ENCODE peak calls at places on chromosomes 12 and 14, in nine cellular contexts. G is cardiac muscle cell, R is lower lobe of right lung, S is pancreas, T is endodermal cell, K is astrocyte, I is tibial nerve, W is ovary, X is IMR-90. D is an unnamed sample. For H3K36me3, the result is how much of the 10 kb centered on the place peaks cover.

GRCh38 chr14:78091361-78091760 is 78.8 kb upstream of the NRXN3 start:
- DNase-seq in S (no peak), W (no peak), X (no peak), I (no peak), T (no peak), R (no peak), G (no peak), K (no peak), D (no peak)

GRCh38 chr12:124036117-124037109 is 63.4 kb downstream of the ZNF664 start:
- DNase-seq in K (peak), T (peak), W (peak), G (peak), R (no peak), I (no peak), X (peak), S (no peak), D (no peak)

GRCh38 chr14:55794655-55795583 is 214.9 kb downstream of the KTN1 start:
- DNase-seq in X (peak), K (peak), G (no peak), S (no peak), I (no peak), R (no peak), T (no peak), W (no peak), D (peak)

GRCh38 chr14:81710232-81710845 is 176.7 kb upstream of the SEL1L start:
- DNase-seq in G (peak), T (peak), S (no peak), I (no peak), K (no peak), X (peak), W (no peak), R (no peak), D (no peak)

GRCh38 chr12:29164477-29165163 is 15.5 kb downstream of the FAR2 start:
- DNase-seq in S (no peak), X (peak), G (no peak), I (no peak), R (no peak), T (no peak), W (no peak), K (peak), D (peak)

GRCh38 chr12:97758102-97758501 is 295.5 kb downstream of the RMST start:
- DNase-seq in X (no peak), S (no peak), G (no peak), T (no peak), K (no peak), R (no peak), I (no peak), W (no peak), D (no peak)

GRCh38 chr12:105906545-105906944 is 232.2 kb downstream of the NUAK1 start:
- DNase-seq in X (no peak), I (no peak), R (no peak), G (no peak), S (no peak), W (no peak), K (peak), T (no peak), D (no peak)

GRCh38 chr12:94150483-94151225 is 2.3 kb downstream of the PLXNC1 start:
- DNase-seq in R (no peak), S (peak), G (peak), X (no peak), W (peak), T (peak), I (no peak), K (no peak), D (no peak)

GRCh38 chr14:68047910-68048309 is 228.3 kb downstream of the RAD51B start:
- DNase-seq in I (no peak), K (peak), G (no peak), W (no peak), X (peak), S (no peak), T (no peak), R (no peak), D (peak)

GRCh38 chr12:79300199-79300568 is 390.6 kb downstream of the PAWR start:
- DNase-seq in T (no peak), S (no peak), I (no peak), R (no peak), K (peak), W (no peak), X (peak), G (no peak), D (no peak)

GRCh38 chr14:99210333-99210732 is 61.7 kb downstream of the BCL11B start:
- DNase-seq in T (no peak), G (no peak), I (no peak), X (no peak), R (no peak), W (no peak), K (no peak), S (no peak), D (no peak)

GRCh38 chr12:100348657-100349454 is 8.0 kb upstream of the SLC17A8 start:
- DNase-seq in T (no peak), X (peak), W (no peak), S (no peak), I (no peak), R (no peak), G (no peak), K (peak), D (no peak)

GRCh38 chr14:53401646-53402045 is 248.5 kb upstream of the DDHD1 start:
- DNase-seq in S (no peak), I (no peak), K (no peak), W (no peak), G (no peak), R (no peak), T (no peak), X (no peak), D (no peak)

GRCh38 chr12:124696689-124697476 is 129.5 kb upstream of the NCOR2 start:
- DNase-seq in X (no peak), W (no peak), R (no peak), G (no peak), S (no peak), I (no peak), K (no peak), T (no peak), D (no peak)

GRCh38 chr12:104975621-104976343 is 10.3 kb upstream of the NOPCHAP1 start:
- DNase-seq in X (peak), W (no peak), R (no peak), T (no peak), G (no peak), K (peak), S (no peak), I (no peak), D (no peak)

GRCh38 chr12:65800928-65801327 is 23.4 kb upstream of the HMGA2 start:
- DNase-seq in X (peak), K (peak), I (no peak), S (no peak), T (no peak), W (no peak), R (no peak), G (no peak), D (no peak)
- H3K4me3 ChIP-seq in X (no peak), K (no peak), I (no peak), S (no peak), T (no peak), W (no peak), R (no peak), G (no peak), D (no peak)

GRCh38 chr12:53044052-53044581 is 5.7 kb upstream of the TNS2 start:
- DNase-seq in W (peak), I (no peak), X (no peak), R (no peak), T (peak), G (no peak), K (no peak), S (peak), D (no peak)

GRCh38 chr12:53044896-53045571 is 4.8 kb upstream of the TNS2 start:
- DNase-seq in W (no peak), X (no peak), I (no peak), S (peak), K (no peak), R (no peak), T (peak), G (no peak), D (no peak)

GRCh38 chr12:53036802-53037201 is 13.1 kb upstream of the TNS2 start:
- DNase-seq in R (no peak), K (no peak), W (no peak), I (no peak), S (no peak), X (no peak), T (no peak), G (no peak), D (no peak)

GRCh38 chr12:53042607-53043454 is 7.0 kb upstream of the TNS2 start:
- DNase-seq in S (no peak), G (no peak), I (no peak), W (no peak), K (no peak), R (no peak), X (no peak), T (peak), D (no peak)

DNA sequence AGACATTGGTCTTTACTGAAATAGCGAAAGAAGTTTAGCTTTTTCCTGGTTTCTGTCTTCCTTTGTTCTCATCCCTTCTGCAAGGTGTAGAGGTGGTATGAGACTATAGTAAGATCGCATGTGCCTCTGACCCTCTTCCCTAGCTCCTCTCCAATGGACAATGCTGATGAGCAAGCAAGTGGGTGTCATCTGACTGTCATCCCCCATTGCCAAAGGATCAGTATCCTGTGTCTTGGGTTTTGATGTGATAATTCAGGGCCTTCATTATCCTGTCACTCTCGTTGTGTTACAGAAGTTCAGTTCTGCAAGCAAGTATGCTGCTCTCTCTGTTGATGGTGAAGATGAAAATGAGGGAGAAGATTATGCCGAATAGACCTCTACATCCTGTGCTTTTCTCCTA is 10.0 kb upstream of the TNS2 start:
- DNase-seq in X (no peak), W (no peak), G (no peak), K (no peak), T (no peak), R (no peak), S (no peak), I (no peak), D (no peak)
- H3K36me3 ChIP-seq in X (under half), W (under half), G (under half), K (half or more), T (under half), R (half or more), S (under half), I (half or more), D (half or more)

GRCh38 chr12:990308-990648 is 745 bp upstream of the ERC1 start:
- DNase-seq in I (peak), R (peak), W (peak), T (peak), X (peak), G (peak), K (peak), S (peak), D (peak)

GRCh38 chr12:989751-990278 is 1.2 kb upstream of the ERC1 start:
- DNase-seq in W (peak), S (no peak), R (no peak), T (peak), X (peak), K (peak), I (no peak), G (peak), D (peak)

GRCh38 chr12:988616-989015 is 2.4 kb upstream of the ERC1 start:
- DNase-seq in G (no peak), I (no peak), K (no peak), W (no peak), R (no peak), S (no peak), X (peak), T (no peak), D (no peak)

GRCh38 chr12:990649-991349 is at the start of gene ERC1:
- DNase-seq in S (peak), K (peak), X (peak), R (peak), W (peak), G (peak), I (peak), T (peak), D (peak)

GRCh38 chr12:989051-989450 is 2.0 kb upstream of the ERC1 start:
- DNase-seq in I (no peak), T (no peak), K (no peak), S (no peak), X (no peak), R (no peak), G (no peak), W (no peak), D (no peak)
- H3K4me3 ChIP-seq in I (no peak), T (no peak), K (no peak), S (no peak), X (no peak), R (peak), G (peak), W (no peak), D (peak)

GRCh38 chr12:46368684-46369083 is 3.9 kb downstream of the SLC38A2 start:
- DNase-seq in T (no peak), K (no peak), S (no peak), G (no peak), X (no peak), W (no peak), R (no peak), I (no peak), D (no peak)

GRCh38 chr12:46369095-46369473 is 3.5 kb downstream of the SLC38A2 start:
- DNase-seq in G (no peak), K (no peak), I (no peak), S (no peak), X (no peak), W (no peak), R (no peak), T (no peak), D (no peak)

GRCh38 chr12:46370792-46371717 is 1.5 kb downstream of the SLC38A2 start:
- DNase-seq in R (peak), W (peak), T (peak), K (peak), S (peak), I (peak), G (peak), X (peak), D (peak)

GRCh38 chr12:46370380-46370734 is 2.2 kb downstream of the SLC38A2 start:
- DNase-seq in S (no peak), I (no peak), K (no peak), T (no peak), W (no peak), G (no peak), R (no peak), X (no peak), D (no peak)

DNA sequence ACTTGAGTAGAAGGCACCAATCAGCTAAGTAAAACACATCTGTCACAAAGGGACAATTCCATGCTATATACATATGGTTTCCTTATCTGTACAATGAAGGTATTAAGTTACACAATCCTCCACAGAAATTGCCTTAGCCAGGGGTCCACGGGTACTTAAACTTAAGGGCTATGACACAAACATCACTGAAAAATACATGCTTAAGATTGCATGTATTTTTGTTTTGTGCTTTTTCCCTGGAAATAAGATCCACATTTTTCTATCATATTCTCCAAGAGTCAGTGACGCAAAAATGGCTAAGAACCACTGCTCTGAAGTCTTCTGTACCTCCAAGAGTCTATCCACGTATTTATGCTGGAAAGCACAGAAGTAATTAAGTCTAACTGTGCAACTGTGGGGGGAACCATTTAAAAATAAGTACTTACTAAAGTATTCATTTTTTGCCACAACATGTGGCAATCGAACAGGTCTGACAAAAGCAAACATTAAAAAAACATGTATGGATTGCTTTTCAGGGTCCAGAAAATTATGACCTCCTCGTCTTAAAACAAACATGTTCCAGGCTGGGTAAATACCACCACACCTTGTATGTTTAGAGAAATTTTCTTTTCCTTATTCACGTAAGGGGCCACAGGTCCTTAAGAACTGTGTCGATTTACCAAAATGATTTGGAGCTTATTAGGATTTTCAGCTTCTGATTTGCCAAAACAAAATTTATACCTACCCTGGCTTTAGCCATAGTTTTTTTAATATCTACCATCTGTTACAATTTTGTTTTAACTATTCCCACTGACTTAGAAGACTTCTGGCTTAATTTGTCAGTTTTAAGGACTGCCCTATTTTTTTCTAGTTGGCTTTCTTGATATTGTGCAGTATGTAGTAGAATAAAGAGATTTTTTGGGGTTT is 2.8 kb downstream of the SLC38A2 start:
- DNase-seq in K (no peak), I (no peak), W (no peak), G (no peak), T (no peak), R (no peak), X (no peak), S (no peak), D (no peak)
- H3K36me3 ChIP-seq in K (half or more), I (half or more), W (under half), G (half or more), T (half or more), R (half or more), X (half or more), S (under half), D (half or more)

DNA sequence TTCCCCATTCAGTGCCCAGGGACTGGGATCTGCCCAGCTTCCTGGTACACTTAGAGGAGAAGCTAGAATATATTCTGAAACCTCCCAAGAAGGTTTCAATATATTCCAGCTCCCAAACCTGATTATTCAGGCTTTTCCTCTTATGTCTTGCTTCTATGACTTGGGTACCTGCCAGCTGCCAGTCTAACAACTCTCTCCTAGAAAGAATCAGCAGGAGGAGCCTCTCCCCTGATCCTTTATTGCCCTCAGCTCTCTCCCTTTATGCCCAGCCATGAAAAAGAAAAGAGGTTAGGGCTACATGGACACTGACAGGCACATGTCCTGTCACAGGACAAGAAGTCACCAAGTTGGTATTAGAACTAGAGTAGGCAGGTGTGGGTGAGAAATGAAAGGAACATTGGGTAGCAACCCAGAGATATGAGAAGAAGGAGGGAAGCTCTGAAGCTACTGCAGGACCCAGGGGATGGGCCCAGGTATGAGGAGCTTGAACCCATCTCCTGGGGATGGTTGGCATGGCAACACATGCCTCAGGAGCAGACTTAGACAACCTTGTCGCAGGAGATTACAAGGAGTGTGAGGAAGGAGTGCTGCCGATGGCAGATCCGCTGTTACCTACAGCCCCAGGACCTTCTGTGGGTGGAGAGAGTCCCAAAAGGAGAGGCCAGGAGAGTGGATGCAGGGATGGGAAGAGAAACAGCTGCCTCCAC is 2.0 kb upstream of the CACNB3 start:
- DNase-seq in G (no peak), T (peak), X (no peak), K (no peak), R (no peak), W (no peak), I (no peak), S (no peak), D (no peak)
- H3K4me3 ChIP-seq in G (no peak), T (peak), X (peak), K (peak), R (peak), W (peak), I (peak), S (no peak), D (peak)

GRCh38 chr14:38129192-38129591 is 78.5 kb upstream of the SSTR1 start:
- DNase-seq in T (no peak), X (no peak), R (no peak), W (no peak), I (no peak), K (no peak), S (no peak), G (no peak), D (no peak)
- H3K36me3 ChIP-seq in T (under half), X (under half), R (under half), W (under half), I (under half), K (under half), S (under half), G (under half), D (under half)

GRCh38 chr12:122893208-122894151 is 2.4 kb downstream of the VPS37B start:
- DNase-seq in W (no peak), G (no peak), S (no peak), I (no peak), X (no peak), T (no peak), R (peak), K (no peak), D (no peak)
- H3K4me3 ChIP-seq in W (no peak), G (no peak), S (no peak), I (peak), X (no peak), T (peak), R (peak), K (peak), D (peak)

GRCh38 chr12:109492371-109492770 is 14.9 kb downstream of the UBE3B start:
- DNase-seq in I (no peak), X (no peak), T (no peak), G (no peak), R (no peak), S (no peak), W (no peak), K (no peak), D (no peak)
- H3K36me3 ChIP-seq in I (half or more), X (under half), T (half or more), G (half or more), R (half or more), S (under half), W (under half), K (under half), D (half or more)

GRCh38 chr12:54010053-54010971 is 1.5 kb downstream of the HOXC8 start:
- DNase-seq in I (no peak), T (no peak), G (no peak), W (no peak), R (no peak), X (no peak), K (no peak), S (no peak), D (no peak)

GRCh38 chr12:54009171-54010052 is 627 bp downstream of the HOXC8 start:
- DNase-seq in T (peak), K (no peak), X (no peak), G (no peak), S (no peak), I (no peak), R (no peak), W (peak), D (peak)

GRCh38 chr12:54012631-54013398 is 4.0 kb downstream of the HOXC8 start:
- DNase-seq in W (no peak), I (no peak), K (no peak), R (no peak), S (no peak), X (no peak), G (no peak), T (no peak), D (no peak)

GRCh38 chr12:54010972-54011664 is 2.3 kb downstream of the HOXC8 start:
- DNase-seq in G (no peak), I (no peak), S (no peak), W (no peak), X (no peak), R (no peak), K (no peak), T (no peak), D (no peak)

DNA sequence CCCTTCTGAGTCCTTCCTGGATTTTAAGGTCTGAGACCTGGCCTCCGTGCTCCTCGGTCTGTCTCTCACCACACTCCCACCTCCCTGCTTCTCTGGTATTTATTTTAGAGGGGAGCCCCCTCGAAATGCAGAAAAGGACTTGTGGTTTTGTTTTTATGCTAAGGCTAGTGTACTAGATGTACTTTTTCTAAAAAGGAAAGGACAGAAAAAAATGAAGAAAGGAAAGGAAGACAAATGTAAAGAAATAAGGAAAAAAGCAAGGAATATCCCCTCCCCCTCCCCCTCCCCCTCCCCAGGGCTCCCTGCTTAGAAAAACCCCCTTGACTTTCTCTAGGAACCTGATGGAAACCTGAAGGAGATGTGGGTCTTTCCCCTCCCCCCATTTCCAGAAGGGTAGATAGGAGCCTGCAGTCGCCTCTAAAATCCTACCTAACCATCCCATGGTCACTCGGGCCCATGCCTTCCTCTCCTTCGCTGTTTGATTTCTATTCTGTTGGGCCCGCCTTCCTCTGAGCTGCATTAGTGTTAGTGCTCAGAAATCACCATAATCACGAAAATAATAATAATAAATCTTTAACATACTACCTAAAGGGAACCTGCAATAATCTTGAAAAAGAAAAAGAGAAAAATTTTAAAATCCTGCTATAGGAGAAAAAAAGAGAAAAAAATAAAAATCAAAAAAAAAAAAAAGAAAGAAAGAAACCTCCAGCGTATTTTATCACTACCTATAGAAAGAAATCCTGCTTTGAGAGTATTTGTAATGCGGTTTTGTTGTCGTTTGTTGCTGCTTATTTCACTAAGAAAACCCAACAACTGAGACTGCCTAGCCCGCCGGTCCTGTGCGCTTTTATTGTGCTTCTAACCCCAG is 3.1 kb downstream of the HOXC8 start:
- DNase-seq in K (no peak), R (no peak), S (no peak), W (no peak), I (no peak), X (no peak), T (no peak), G (no peak), D (no peak)
- H3K4me3 ChIP-seq in K (no peak), R (no peak), S (no peak), W (no peak), I (no peak), X (no peak), T (no peak), G (no peak), D (peak)